ENCODE peak calls at places on chromosomes 16 and 17, in five cellular contexts. W is stimulated activated CD4-positive, alpha-beta T cell treated with anti-CD3 and anti-CD28 coated beads, Interleukin-1b, Interleukin-23, amount 100 ng/mL, for 48 hours; A is NCI-H1092 treated with DMSO at 0.1 percent for 48 hours; S is GM23338; O is dermis blood vessel endothelial cell. G is an unnamed sample.

GRCh38 chr16:57141822-57142631 is 43.8 kb downstream of the PSME3IP1 start:
- DNase-seq in A (no peak), W (no peak), S (no peak), O (peak), G (no peak)

GRCh38 chr16:15866451-15866850 is 9.6 kb upstream of the MYH11 start:
- DNase-seq in W (no peak), A (no peak), O (no peak), S (no peak), G (no peak)

GRCh38 chr17:38590988-38591758 is 14.6 kb downstream of the SRCIN1 start:
- DNase-seq in O (no peak), S (no peak), W (no peak), A (peak), G (no peak)

GRCh38 chr17:79627766-79628690 is 17.2 kb upstream of the RBFOX3 start:
- DNase-seq in A (no peak), S (no peak), O (no peak), W (no peak), G (no peak)

GRCh38 chr16:70419384-70420327 is 19.2 kb downstream of the ST3GAL2 start:
- DNase-seq in O (peak), W (no peak), S (no peak), A (no peak), G (no peak)

GRCh38 chr16:56479469-56479868 is 28.1 kb downstream of the OGFOD1 start:
- DNase-seq in A (no peak), O (no peak), S (peak), W (no peak), G (no peak)

GRCh38 chr16:50902457-50902856 is 160.6 kb downstream of the CYLD start:
- DNase-seq in S (peak), W (no peak), A (no peak), O (no peak), G (no peak)

GRCh38 chr16:56941092-56941491 is 9.2 kb downstream of the HERPUD1 start:
- DNase-seq in A (no peak), S (no peak), W (no peak), O (no peak), G (no peak)

GRCh38 chr17:13704333-13704732 is 102.6 kb upstream of the HS3ST3A1 start:
- DNase-seq in W (no peak), O (no peak), S (no peak), A (no peak), G (no peak)

GRCh38 chr17:17453088-17453487 is 23.7 kb upstream of the MED9 start:
- DNase-seq in S (no peak), O (no peak), W (no peak), A (no peak), G (no peak)

GRCh38 chr16:29148867-29149272 is 164.0 kb downstream of the LAT start:
- DNase-seq in O (peak), S (no peak), A (no peak), W (peak), G (peak)

GRCh38 chr17:78240839-78241238 is 9.4 kb downstream of the TMEM235 start:
- DNase-seq in S (no peak), A (no peak), W (no peak), O (no peak), G (no peak)

GRCh38 chr17:43545383-43545632 is 832 bp downstream of the ETV4 start:
- DNase-seq in W (peak), S (no peak), O (no peak), A (no peak), G (peak)

GRCh38 chr17:9218911-9219310 is 197.6 kb downstream of the NTN1 start:
- DNase-seq in S (no peak), A (no peak), W (no peak), O (no peak), G (no peak)

GRCh38 chr17:60535382-60536279 is 9.6 kb upstream of the APPBP2 start:
- DNase-seq in S (no peak), O (no peak), W (no peak), A (no peak), G (no peak)

GRCh38 chr17:35510031-35510430 is 27.4 kb downstream of the SLFN12L start:
- DNase-seq in S (no peak), O (no peak), W (no peak), A (no peak), G (no peak)

GRCh38 chr16:49276646-49277385 is 4.8 kb downstream of the CBLN1 start:
- DNase-seq in W (no peak), A (no peak), S (peak), O (no peak), G (no peak)

GRCh38 chr17:82356845-82357355 is 2.1 kb upstream of the TEX19 start:
- DNase-seq in O (no peak), W (no peak), A (no peak), S (peak), G (no peak)

GRCh38 chr17:2427910-2428309 is 27.1 kb upstream of the MNT start:
- DNase-seq in W (no peak), A (no peak), S (no peak), O (no peak), G (no peak)

GRCh38 chr17:21177401-21177800 is 36.6 kb downstream of the TMEM11 start:
- DNase-seq in W (no peak), S (no peak), A (no peak), O (no peak), G (no peak)

GRCh38 chr16:79912592-79913310 is 312.2 kb upstream of the MAF start:
- DNase-seq in S (no peak), A (no peak), W (no peak), O (no peak), G (no peak)

GRCh38 chr17:5139454-5139725 is 23.6 kb downstream of the USP6 start:
- DNase-seq in W (no peak), S (no peak), O (no peak), A (no peak), G (no peak)

GRCh38 chr17:67293251-67294203 is 48.5 kb upstream of the HELZ start:
- DNase-seq in A (peak), S (peak), O (peak), W (peak), G (peak)

GRCh38 chr17:17420035-17420434 is 56.8 kb upstream of the MED9 start:
- DNase-seq in O (no peak), W (no peak), S (no peak), A (peak), G (no peak)

GRCh38 chr17:76581515-76581914 is 4.1 kb downstream of the ST6GALNAC2 start:
- DNase-seq in O (no peak), S (no peak), A (no peak), W (no peak), G (no peak)

GRCh38 chr17:67272312-67273050 is 27.5 kb upstream of the HELZ start:
- DNase-seq in S (peak), W (no peak), O (no peak), A (no peak), G (no peak)

GRCh38 chr17:74605361-74605760 is 13.3 kb upstream of the CD300LD start:
- DNase-seq in S (no peak), O (peak), W (no peak), A (no peak), G (no peak)

GRCh38 chr16:4402439-4403132 is 13.8 kb downstream of the CORO7 start:
- DNase-seq in W (peak), O (peak), A (peak), S (peak), G (peak)

GRCh38 chr16:62392698-62393097 is 356.5 kb upstream of the CDH8 start:
- DNase-seq in S (no peak), O (no peak), A (no peak), W (no peak), G (no peak)

GRCh38 chr16:8713635-8714097 is 39.2 kb downstream of the ABAT start:
- DNase-seq in A (peak), O (no peak), W (no peak), S (no peak), G (no peak)

GRCh38 chr16:88312732-88313131 is 70.0 kb upstream of the ZNF469 start:
- DNase-seq in A (no peak), S (no peak), W (no peak), O (no peak), G (no peak)

GRCh38 chr16:71900336-71900735 is 5.0 kb downstream of the IST1 start:
- DNase-seq in A (no peak), W (no peak), O (no peak), S (peak), G (no peak)

GRCh38 chr17:17924131-17924856 is 47.9 kb downstream of the TOM1L2 start:
- DNase-seq in S (no peak), W (no peak), O (no peak), A (no peak), G (no peak)

GRCh38 chr16:4780235-4780634 is 7.9 kb downstream of the SEPTIN12 start:
- DNase-seq in A (no peak), S (no peak), O (no peak), W (no peak), G (no peak)

GRCh38 chr16:89711601-89712475 is 8.9 kb downstream of the VPS9D1 start:
- DNase-seq in W (peak), A (peak), S (peak), O (peak), G (peak)

G was measured in activated naive CD8-positive, alpha-beta T cell treated with anti-CD3 and anti-CD28 coated beads for 36 hours.